ENCODE peak calls at places on chromosomes 13 and 19, in eight cellular contexts. K, I, D, P, L, O, X and V are unnamed samples.

GRCh38 chr19:1360818-1361461 is 22.8 kb upstream of the NDUFS7 start:
- DNase-seq in K (no peak), I (no peak), D (no peak), P (no peak), L (no peak), O (peak), X (peak), V (peak)

GRCh38 chr13:74145249-74145970 is 11.2 kb upstream of the KLF12 start:
- DNase-seq in K (no peak), I (no peak), D (peak), P (no peak), L (no peak), O (no peak), X (no peak), V (no peak)

GRCh38 chr19:5951338-5951861 is 26.5 kb downstream of the RANBP3 start:
- DNase-seq in K (peak), I (no peak), D (no peak), P (no peak), L (no peak), O (no peak), X (no peak), V (peak)

GRCh38 chr19:55341191-55342043 is 1.7 kb downstream of the KMT5C start:
- DNase-seq in K (peak), I (peak), D (peak), P (no peak), L (peak), O (peak), X (no peak), V (peak)

GRCh38 chr19:5501907-5502306 is 46.7 kb downstream of the ZNRF4 start:
- DNase-seq in K (no peak), I (no peak), D (no peak), P (no peak), L (no peak), O (no peak), X (no peak), V (no peak)

GRCh38 chr13:61466280-61466679 is 50.6 kb upstream of the PCDH20 start:
- DNase-seq in K (no peak), I (no peak), D (no peak), P (no peak), L (no peak), O (no peak), X (no peak), V (no peak)

GRCh38 chr13:81116461-81117282 is 775.7 kb upstream of the SPRY2 start:
- DNase-seq in K (no peak), I (no peak), D (no peak), P (no peak), L (no peak), O (no peak), X (no peak), V (no peak)

GRCh38 chr19:49686503-49687088 is 2.8 kb upstream of the ADM5 start:
- DNase-seq in K (no peak), I (no peak), D (no peak), P (no peak), L (no peak), O (peak), X (no peak), V (no peak)

GRCh38 chr19:56091066-56091490 is 30.0 kb downstream of the ZNF787 start:
- DNase-seq in K (no peak), I (no peak), D (no peak), P (peak), L (no peak), O (no peak), X (no peak), V (no peak)

GRCh38 chr13:112764028-112764427 is 74.2 kb downstream of the ATP11A start:
- DNase-seq in K (no peak), I (no peak), D (no peak), P (no peak), L (no peak), O (no peak), X (no peak), V (no peak)

GRCh38 chr19:46383846-46384245 is 29.5 kb downstream of the CCDC8 start:
- DNase-seq in K (peak), I (no peak), D (no peak), P (no peak), L (no peak), O (peak), X (no peak), V (no peak)

GRCh38 chr13:77062097-77062496 is 35.1 kb upstream of the FBXL3 start:
- DNase-seq in K (no peak), I (no peak), D (no peak), P (no peak), L (no peak), O (no peak), X (no peak), V (no peak)

GRCh38 chr19:45558399-45558878 is 26.2 kb downstream of the OPA3 start:
- DNase-seq in K (peak), I (peak), D (peak), P (peak), L (peak), O (no peak), X (peak), V (peak)

GRCh38 chr19:2727640-2727944 is 6.4 kb upstream of the DIRAS1 start:
- DNase-seq in K (no peak), I (no peak), D (no peak), P (no peak), L (no peak), O (no peak), X (no peak), V (no peak)

GRCh38 chr19:45782162-45782623 is at the start of gene DMPK:
- DNase-seq in K (no peak), I (no peak), D (no peak), P (no peak), L (no peak), O (peak), X (no peak), V (no peak)

GRCh38 chr19:43759515-43759914 is 4.8 kb upstream of the SMG9 start:
- DNase-seq in K (no peak), I (no peak), D (no peak), P (peak), L (no peak), O (no peak), X (no peak), V (no peak)

GRCh38 chr19:45340232-45340898 is at the start of gene KLC3:
- DNase-seq in K (peak), I (no peak), D (no peak), P (no peak), L (peak), O (no peak), X (no peak), V (peak)

GRCh38 chr19:16628984-16629691 is 1.1 kb upstream of the MED26 start:
- DNase-seq in K (no peak), I (no peak), D (no peak), P (no peak), L (no peak), O (peak), X (no peak), V (no peak)

GRCh38 chr13:19864018-19864338 is 529 bp upstream of the ZMYM5 start:
- DNase-seq in K (peak), I (no peak), D (no peak), P (no peak), L (peak), O (peak), X (peak), V (peak)

GRCh38 chr19:3821156-3821555 is 35.0 kb upstream of the MATK start:
- DNase-seq in K (no peak), I (no peak), D (no peak), P (peak), L (no peak), O (no peak), X (no peak), V (no peak)

GRCh38 chr13:104318121-104318520 is 1251.9 kb upstream of the SLC10A2 start:
- DNase-seq in K (no peak), I (no peak), D (peak), P (peak), L (no peak), O (no peak), X (no peak), V (no peak)

GRCh38 chr19:6467384-6467783 is 3.3 kb downstream of the CRB3 start:
- DNase-seq in K (no peak), I (no peak), D (no peak), P (no peak), L (no peak), O (no peak), X (no peak), V (no peak)

GRCh38 chr19:4802711-4803110 is 11.2 kb downstream of the FEM1A start:
- DNase-seq in K (no peak), I (no peak), D (no peak), P (no peak), L (no peak), O (no peak), X (no peak), V (no peak)

GRCh38 chr13:23695711-23696512 is 125.7 kb downstream of the TNFRSF19 start:
- DNase-seq in K (peak), I (peak), D (no peak), P (no peak), L (no peak), O (no peak), X (no peak), V (peak)

GRCh38 chr13:103996733-103997132 is 930.5 kb upstream of the SLC10A2 start:
- DNase-seq in K (no peak), I (no peak), D (no peak), P (no peak), L (no peak), O (no peak), X (no peak), V (no peak)